ENCODE peak calls at places on chromosomes 16 and 17, in four cellular contexts. H is cardiac muscle cell, Z is PC-3, T is left lung. X is an unnamed sample. For H3K4me1, the result is how much of the 10 kb centered on the place peaks cover.

GRCh38 chr17:32127156-32127897 is 15.0 kb upstream of the RHOT1 start:
- DNase-seq in H (peak), Z (peak), T (peak), X (peak)

GRCh38 chr17:38454528-38454927 is 26.3 kb downstream of the ARHGAP23 start:
- DNase-seq in H (peak), Z (peak), T (peak), X (no peak)

GRCh38 chr17:2058521-2059124 is 3.7 kb downstream of the HIC1 start:
- DNase-seq in H (peak), Z (no peak), T (peak), X (peak)

GRCh38 chr17:35612924-35613521 is 25.9 kb downstream of the AP2B1 start:
- DNase-seq in H (peak), Z (peak), T (no peak), X (peak)

GRCh38 chr16:64910351-64910750 is 211.5 kb downstream of the CDH11 start:
- DNase-seq in H (peak), Z (no peak), T (no peak), X (no peak)

GRCh38 chr17:56994009-56994792 is 16.3 kb downstream of the SCPEP1 start:
- DNase-seq in H (peak), Z (peak), T (no peak), X (no peak)

GRCh38 chr17:33475594-33475993 is 182.5 kb upstream of the ASIC2 start:
- DNase-seq in H (no peak), Z (no peak), T (no peak), X (no peak)

GRCh38 chr17:45579529-45580495 is 89.3 kb upstream of the PLEKHM1 start:
- DNase-seq in H (no peak), Z (no peak), T (no peak), X (no peak)

GRCh38 chr16:74563828-74564263 is 43.1 kb downstream of the GLG1 start:
- DNase-seq in H (peak), Z (peak), T (no peak), X (no peak)

GRCh38 chr16:11432856-11433395 is 87.7 kb downstream of the RMI2 start:
- DNase-seq in H (no peak), Z (no peak), T (no peak), X (no peak)

DNA sequence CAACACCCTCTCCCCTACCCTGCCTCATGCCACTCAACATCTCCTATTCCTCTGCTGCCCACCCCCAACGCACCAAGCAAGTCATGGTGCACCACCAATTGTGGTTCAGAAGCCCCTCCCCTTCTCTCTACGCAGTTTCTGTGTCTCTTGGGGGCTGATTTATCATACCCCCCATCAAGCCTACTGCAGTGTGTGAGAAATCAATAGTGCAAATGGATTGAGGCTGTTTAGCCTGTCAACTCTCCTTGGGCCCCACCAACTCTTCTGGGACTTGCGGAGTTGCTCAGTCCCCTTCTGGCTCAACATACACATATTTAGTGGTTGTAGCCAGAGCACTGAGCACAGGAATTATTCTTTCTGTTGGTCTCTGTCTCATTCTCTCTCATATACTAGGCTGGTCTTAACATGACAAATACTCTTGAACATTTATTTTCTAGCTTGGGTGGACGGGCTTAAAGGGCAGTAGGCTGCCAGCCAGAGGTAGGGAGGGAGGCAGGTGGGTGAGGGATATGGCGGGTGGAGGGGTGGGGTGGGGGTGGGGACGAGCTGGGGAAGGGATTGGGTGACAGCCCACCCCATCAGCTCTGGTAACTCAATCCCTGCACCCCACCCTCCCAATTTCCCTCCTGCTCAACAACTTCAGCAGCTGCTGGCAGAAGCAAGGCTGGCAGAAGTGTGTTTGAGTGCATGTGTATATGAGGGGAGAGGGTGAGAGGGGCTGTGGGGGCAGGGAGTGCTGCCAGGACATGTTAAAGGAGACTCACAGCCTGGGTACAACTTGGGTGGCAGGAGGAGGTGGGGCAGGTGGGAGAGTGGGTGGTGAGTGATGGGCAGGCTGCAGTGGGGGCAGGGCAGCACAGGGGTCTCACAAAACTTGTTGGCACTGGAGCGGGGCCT is 4.9 kb downstream of the RARA start:
- DNase-seq in H (no peak), Z (peak), T (no peak), X (peak)
- H3K4me1 ChIP-seq in H (half or more), Z (half or more), T (half or more), X (half or more)

GRCh38 chr16:56824335-56824734 is 40.7 kb upstream of the SLC12A3 start:
- DNase-seq in H (no peak), Z (no peak), T (no peak), X (no peak)
- TF ChIP-seq CTCF in H (peak), Z (no peak), T (no peak), X (no peak)

GRCh38 chr17:77476006-77476405 is 335.2 kb downstream of the SEC14L1 start:
- DNase-seq in H (no peak), Z (peak), T (peak), X (no peak)
- H3K4me1 ChIP-seq in H (half or more), Z (under half), T (half or more), X (under half)

DNA sequence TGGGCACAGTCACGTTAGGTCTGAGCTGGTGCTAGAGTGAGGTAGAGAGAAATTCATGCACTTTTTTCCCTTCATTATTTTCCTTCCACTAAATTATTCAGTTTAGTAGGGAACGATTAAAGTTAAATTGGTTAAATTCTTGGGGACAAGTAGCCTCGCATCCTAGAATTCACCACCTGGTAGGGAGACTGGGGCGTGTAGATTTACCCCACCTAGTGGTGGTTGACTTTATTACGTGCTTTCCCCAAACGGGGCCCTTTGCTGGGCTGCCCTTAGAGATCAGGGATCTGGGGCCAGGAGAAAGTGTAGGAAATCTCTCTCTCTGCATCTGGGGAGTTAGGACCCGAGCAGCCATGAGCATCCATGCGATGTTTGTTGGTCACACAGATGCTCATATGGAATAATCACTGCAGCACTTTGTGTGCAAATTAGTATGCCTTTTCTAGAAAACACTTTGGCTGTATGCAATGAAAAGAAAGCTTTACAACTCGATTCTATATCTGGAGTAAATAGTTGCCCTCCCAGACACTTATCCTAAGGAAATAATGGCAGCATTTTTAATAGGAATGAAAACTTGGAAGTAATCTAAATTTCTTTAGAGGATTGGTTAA is 107.0 kb downstream of the PLCG2 start:
- DNase-seq in H (peak), Z (peak), T (no peak), X (no peak)
- TF ChIP-seq CTCF in H (peak), Z (peak), T (peak), X (peak)

DNA sequence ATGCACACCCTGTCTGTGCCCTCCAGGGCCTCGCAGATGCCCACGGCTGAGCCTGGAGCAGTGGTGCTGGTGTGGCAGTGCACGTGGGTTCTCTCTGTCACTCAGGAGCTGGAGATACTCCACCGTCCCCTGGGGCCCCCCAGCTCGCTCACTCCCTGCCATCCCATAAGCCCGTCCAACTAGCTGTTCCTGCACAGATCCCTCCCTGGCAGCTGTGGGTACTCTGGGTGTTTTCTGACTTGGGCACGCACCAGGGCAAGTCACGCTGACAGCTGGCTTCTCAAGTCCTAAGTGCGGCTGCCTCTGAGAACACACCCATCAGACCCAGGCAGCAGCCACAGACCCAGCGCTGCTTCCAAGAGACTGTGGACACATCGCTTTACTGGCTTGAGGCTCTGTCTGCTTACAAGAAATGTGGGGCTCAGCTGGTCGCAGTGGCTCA is 25.4 kb upstream of the ITGB4 start:
- DNase-seq in H (no peak), Z (no peak), T (no peak), X (no peak)
- H3K4me1 ChIP-seq in H (under half), Z (half or more), T (under half), X (under half)

X was measured in right lobe of liver.